ENCODE peak calls at places on chromosomes 6 and 20, in six cellular contexts. O is A549, T is HepG2, A is suprapubic skin, C is colonic mucosa, Z is neural progenitor cell. N is an unnamed sample.

GRCh38 chr6:146433881-146434741 is 109.5 kb upstream of the RAB32 start:
- DNase-seq in O (no peak), T (no peak), A (no peak), C (no peak), Z (peak; percentile 64), N (no peak)

GRCh38 chr20:9319687-9320384 is 194.6 kb upstream of the LAMP5 start:
- DNase-seq in O (no peak), T (no peak), A (no peak), C (no peak), Z (no peak), N (no peak)

GRCh38 chr6:111972714-111973678 is 80.9 kb upstream of the CCN6 start:
- DNase-seq in O (peak; percentile 19), T (no peak), A (no peak), C (no peak), Z (no peak), N (peak; percentile 16)

GRCh38 chr20:38982291-38982690 is 20.1 kb downstream of the DHX35 start:
- DNase-seq in O (no peak), T (peak; percentile 90), A (no peak), C (no peak), Z (no peak), N (no peak)

GRCh38 chr6:21915707-21916399 is 322.3 kb downstream of the SOX4 start:
- DNase-seq in O (peak; percentile 4), T (no peak), A (no peak), C (no peak), Z (no peak), N (no peak)

GRCh38 chr20:57332105-57333089 is 2.8 kb downstream of the SPO11 start:
- DNase-seq in O (peak; percentile 26), T (no peak), A (no peak), C (no peak), Z (no peak), N (no peak)

GRCh38 chr6:26240157-26240980 is 124.6 kb upstream of the BTN3A2 start:
- DNase-seq in O (no peak), T (no peak), A (no peak), C (peak; percentile 79), Z (peak; percentile 71), N (no peak)

GRCh38 chr6:96940322-96940721 is 15.8 kb downstream of the KLHL32 start:
- DNase-seq in O (no peak), T (no peak), A (no peak), C (no peak), Z (no peak), N (no peak)

GRCh38 chr20:17807670-17808069 is 107.9 kb downstream of the BANF2 start:
- DNase-seq in O (no peak), T (peak; percentile 58), A (no peak), C (no peak), Z (no peak), N (no peak)

GRCh38 chr20:9388160-9388825 is 126.1 kb upstream of the LAMP5 start:
- DNase-seq in O (no peak), T (no peak), A (no peak), C (no peak), Z (no peak), N (no peak)

GRCh38 chr6:161367472-161367871 is 93.6 kb upstream of the AGPAT4 start:
- DNase-seq in O (no peak), T (peak; percentile 31), A (no peak), C (peak; percentile 31), Z (no peak), N (no peak)
- H3K4me1 ChIP-seq in O (peaks cover 8% of the 10 kb centered on the region), T (peaks cover 7% of the 10 kb centered on the region), A (peaks cover 2% of the 10 kb centered on the region), C (no peaks in the 10 kb centered on the region), Z (no peaks in the 10 kb centered on the region), N (no peaks in the 10 kb centered on the region)

DNA sequence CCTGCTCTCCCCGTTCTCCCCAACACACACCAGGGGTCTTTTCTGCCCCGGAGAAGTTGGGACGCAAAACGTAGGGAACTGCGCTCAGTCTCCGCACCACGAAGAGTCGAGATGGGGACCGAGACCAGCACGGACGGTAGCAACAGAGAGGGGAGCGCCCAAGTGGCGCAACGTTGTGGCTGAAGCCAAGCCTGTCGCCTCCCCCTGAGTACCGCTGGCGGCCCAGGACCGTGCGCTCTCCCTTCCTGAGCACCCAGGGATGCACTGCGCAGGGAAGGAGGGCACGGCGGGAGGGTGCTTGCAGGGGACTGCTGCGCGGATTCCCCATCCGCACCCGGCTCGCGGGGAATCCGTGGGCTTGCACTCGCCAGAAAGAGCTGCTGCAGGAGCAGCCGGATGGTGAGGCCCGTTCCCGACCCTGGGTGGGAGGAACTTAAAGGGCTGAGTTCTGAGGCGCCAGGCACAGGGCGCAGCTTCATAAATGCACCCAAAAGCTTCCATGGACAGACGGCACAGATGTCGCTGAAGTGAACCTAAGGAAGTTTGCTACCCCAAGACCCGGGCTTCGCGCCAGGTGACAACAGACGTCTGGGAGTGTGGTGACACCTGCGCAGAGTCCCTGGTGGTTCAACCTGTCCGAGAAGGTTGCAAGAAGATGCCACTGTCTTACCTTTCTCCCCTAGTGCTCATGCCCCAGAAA is 178.7 kb downstream of the TBXT start:
- DNase-seq in O (no peak), T (no peak), A (no peak), C (no peak), Z (peak; percentile 24), N (no peak)
- H3K4me3 ChIP-seq in O (peak overlapping the region; percentile 89), T (no peak overlapping the region), A (peak overlapping the region; percentile 48), C (no peak overlapping the region), Z (peak overlapping the region; percentile 51), N (peak overlapping the region; percentile 49)

DNA sequence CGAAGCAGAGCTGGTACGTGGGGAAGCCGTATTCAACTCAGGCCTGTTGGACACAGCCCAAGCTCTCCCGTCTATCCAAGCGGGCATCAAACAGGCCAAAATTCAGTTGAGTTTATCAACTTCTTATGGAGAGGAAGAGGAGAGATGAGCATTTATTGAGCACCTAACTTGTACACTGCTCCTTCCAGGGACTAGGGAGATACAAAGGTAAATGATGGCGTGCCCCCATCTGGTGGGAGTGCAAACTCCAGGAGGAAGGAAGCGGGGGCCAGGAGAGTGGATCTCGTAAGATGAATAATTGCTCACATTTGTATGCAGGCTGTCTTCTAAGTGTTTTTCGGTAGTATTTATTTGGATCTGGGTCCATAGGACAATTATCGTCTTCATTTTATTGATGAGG is 146.6 kb downstream of the SOBP start:
- DNase-seq in O (no peak), T (no peak), A (no peak), C (no peak), Z (peak; percentile 33), N (no peak)
- TF ChIP-seq CTCF in O (no peak), T (no peak), A (no peak), C (no peak), Z (peak; percentile 44), N (no peak)

GRCh38 chr20:23122959-23123655 is 37.0 kb upstream of the CD93 start:
- DNase-seq in O (no peak), T (no peak), A (no peak), C (no peak), Z (no peak), N (no peak)
- H3K4me1 ChIP-seq in O (no peaks in the 10 kb centered on the region), T (no peaks in the 10 kb centered on the region), A (peaks cover 50% of the 10 kb centered on the region), C (no peaks in the 10 kb centered on the region), Z (no peaks in the 10 kb centered on the region), N (no peaks in the 10 kb centered on the region)

N was measured in ascending aorta.